ENCODE peak calls at places on chromosomes 7 and 10, in five cellular contexts. One of them, this sample, is unnamed.

GRCh38 chr10:132257271-132257670 is 50.5 kb downstream of the STK32C start:
- DNase-seq in fibroblast of villous mesenchyme: no peak
- DNase-seq in lung: no peak
- DNase-seq in brain microvascular endothelial cell: peak
- DNase-seq in esophagus muscularis mucosa: no peak
- DNase-seq in this sample: no peak

GRCh38 chr10:12533151-12533550 is 183.8 kb downstream of the CAMK1D start:
- DNase-seq in fibroblast of villous mesenchyme: no peak
- DNase-seq in lung: no peak
- DNase-seq in brain microvascular endothelial cell: peak
- DNase-seq in esophagus muscularis mucosa: no peak
- DNase-seq in this sample: no peak

GRCh38 chr7:86116-86515 is 106.3 kb upstream of the FAM20C start:
- DNase-seq in fibroblast of villous mesenchyme: no peak
- DNase-seq in lung: no peak
- DNase-seq in brain microvascular endothelial cell: no peak
- DNase-seq in esophagus muscularis mucosa: no peak
- DNase-seq in this sample: no peak

GRCh38 chr7:21603477-21603876 is 60.6 kb downstream of the DNAH11 start:
- DNase-seq in fibroblast of villous mesenchyme: no peak
- DNase-seq in lung: no peak
- DNase-seq in brain microvascular endothelial cell: no peak
- DNase-seq in esophagus muscularis mucosa: no peak
- DNase-seq in this sample: no peak

GRCh38 chr10:103888113-103888841 is 29.7 kb downstream of the STN1 start:
- DNase-seq in fibroblast of villous mesenchyme: peak
- DNase-seq in lung: peak
- DNase-seq in brain microvascular endothelial cell: peak
- DNase-seq in esophagus muscularis mucosa: no peak
- DNase-seq in this sample: peak

GRCh38 chr10:87605656-87606308 is 53.9 kb upstream of the PAPSS2 start:
- DNase-seq in fibroblast of villous mesenchyme: no peak
- DNase-seq in lung: no peak
- DNase-seq in brain microvascular endothelial cell: no peak
- DNase-seq in esophagus muscularis mucosa: no peak
- DNase-seq in this sample: no peak

GRCh38 chr10:85791846-85792532 is 574.6 kb downstream of the GRID1 start:
- DNase-seq in fibroblast of villous mesenchyme: no peak
- DNase-seq in lung: no peak
- DNase-seq in brain microvascular endothelial cell: peak
- DNase-seq in esophagus muscularis mucosa: no peak
- DNase-seq in this sample: no peak

GRCh38 chr10:122671355-122671754 is 28.3 kb downstream of the C10orf120 start:
- DNase-seq in fibroblast of villous mesenchyme: no peak
- DNase-seq in lung: no peak
- DNase-seq in brain microvascular endothelial cell: no peak
- DNase-seq in esophagus muscularis mucosa: no peak
- DNase-seq in this sample: no peak

GRCh38 chr7:121689749-121690148 is 183.2 kb upstream of the PTPRZ1 start:
- DNase-seq in fibroblast of villous mesenchyme: no peak
- DNase-seq in lung: no peak
- DNase-seq in brain microvascular endothelial cell: no peak
- DNase-seq in esophagus muscularis mucosa: no peak
- DNase-seq in this sample: no peak

GRCh38 chr7:151899513-151900360 is 22.8 kb upstream of the PRKAG2 start:
- DNase-seq in fibroblast of villous mesenchyme: no peak
- DNase-seq in lung: no peak
- DNase-seq in brain microvascular endothelial cell: no peak
- DNase-seq in esophagus muscularis mucosa: no peak
- DNase-seq in this sample: no peak

GRCh38 chr7:3916146-3916545 is 615.1 kb downstream of the SDK1 start:
- DNase-seq in fibroblast of villous mesenchyme: peak
- DNase-seq in lung: no peak
- DNase-seq in brain microvascular endothelial cell: peak
- DNase-seq in esophagus muscularis mucosa: no peak
- DNase-seq in this sample: no peak

GRCh38 chr7:116170180-116170579 is 40.2 kb upstream of the TES start:
- DNase-seq in fibroblast of villous mesenchyme: no peak
- DNase-seq in lung: no peak
- DNase-seq in brain microvascular endothelial cell: no peak
- DNase-seq in esophagus muscularis mucosa: no peak
- DNase-seq in this sample: no peak

GRCh38 chr10:125514206-125515162 is 168.5 kb downstream of the TEX36 start:
- DNase-seq in fibroblast of villous mesenchyme: no peak
- DNase-seq in lung: no peak
- DNase-seq in brain microvascular endothelial cell: no peak
- DNase-seq in esophagus muscularis mucosa: no peak
- DNase-seq in this sample: no peak

GRCh38 chr7:4883352-4884144 is at the start of gene RADIL:
- DNase-seq in fibroblast of villous mesenchyme: peak
- DNase-seq in lung: peak
- DNase-seq in brain microvascular endothelial cell: peak
- DNase-seq in esophagus muscularis mucosa: peak
- DNase-seq in this sample: peak

GRCh38 chr7:129401968-129402860 is 32.0 kb upstream of the STRIP2 start:
- DNase-seq in fibroblast of villous mesenchyme: no peak
- DNase-seq in lung: no peak
- DNase-seq in brain microvascular endothelial cell: no peak
- DNase-seq in esophagus muscularis mucosa: no peak
- DNase-seq in this sample: no peak

GRCh38 chr10:89373916-89374711 is 3.7 kb upstream of the IFIT1B start:
- DNase-seq in fibroblast of villous mesenchyme: peak
- DNase-seq in lung: peak
- DNase-seq in brain microvascular endothelial cell: peak
- DNase-seq in esophagus muscularis mucosa: peak
- DNase-seq in this sample: no peak

GRCh38 chr10:21100871-21101514 is 203.9 kb upstream of the NEBL start:
- DNase-seq in fibroblast of villous mesenchyme: peak
- DNase-seq in lung: no peak
- DNase-seq in brain microvascular endothelial cell: peak
- DNase-seq in esophagus muscularis mucosa: no peak
- DNase-seq in this sample: no peak

GRCh38 chr10:28269842-28270456 is 32.9 kb downstream of the MPP7 start:
- DNase-seq in fibroblast of villous mesenchyme: no peak
- DNase-seq in lung: no peak
- DNase-seq in brain microvascular endothelial cell: no peak
- DNase-seq in esophagus muscularis mucosa: no peak
- DNase-seq in this sample: no peak

GRCh38 chr10:22491931-22492615 is 146.8 kb downstream of the SPAG6 start:
- DNase-seq in fibroblast of villous mesenchyme: no peak
- DNase-seq in lung: no peak
- DNase-seq in brain microvascular endothelial cell: no peak
- DNase-seq in esophagus muscularis mucosa: peak
- DNase-seq in this sample: no peak

GRCh38 chr7:32219416-32219815 is 149.2 kb upstream of the PDE1C start:
- DNase-seq in fibroblast of villous mesenchyme: no peak
- DNase-seq in lung: no peak
- DNase-seq in brain microvascular endothelial cell: no peak
- DNase-seq in esophagus muscularis mucosa: peak
- DNase-seq in this sample: no peak

This sample was measured in T-helper 9 cell.